ENCODE peak calls at places on chromosomes 5 and 9, in eight cellular contexts. One of them, this sample, is unnamed.

GRCh38 chr5:6719417-6719816 is 6.2 kb downstream of the TENT4A start:
- DNase-seq in cardiac fibroblast: no peak
- DNase-seq in astrocyte of the spinal cord: no peak
- DNase-seq in fibroblast of pulmonary artery: no peak
- DNase-seq in upper lobe of right lung: no peak
- DNase-seq in Caco-2: no peak
- DNase-seq in neural progenitor cell: no peak
- DNase-seq in A549: no peak
- DNase-seq in this sample: no peak

GRCh38 chr9:84111726-84112125 is 131.1 kb downstream of the RMI1 start:
- DNase-seq in fibroblast of pulmonary artery: peak
- DNase-seq in neural progenitor cell: no peak
- DNase-seq in A549: no peak
- DNase-seq in Caco-2: no peak
- DNase-seq in cardiac fibroblast: peak
- DNase-seq in astrocyte of the spinal cord: peak
- DNase-seq in upper lobe of right lung: no peak
- DNase-seq in this sample: peak

GRCh38 chr5:57741326-57741725 is 258.7 kb upstream of the ACTBL2 start:
- DNase-seq in neural progenitor cell: no peak
- DNase-seq in astrocyte of the spinal cord: no peak
- DNase-seq in A549: no peak
- DNase-seq in Caco-2: no peak
- DNase-seq in upper lobe of right lung: no peak
- DNase-seq in cardiac fibroblast: no peak
- DNase-seq in fibroblast of pulmonary artery: no peak
- DNase-seq in this sample: no peak

GRCh38 chr5:62790348-62790747 is 211.7 kb downstream of the LRRC70 start:
- DNase-seq in cardiac fibroblast: peak
- DNase-seq in Caco-2: no peak
- DNase-seq in A549: no peak
- DNase-seq in fibroblast of pulmonary artery: peak
- DNase-seq in astrocyte of the spinal cord: no peak
- DNase-seq in upper lobe of right lung: no peak
- DNase-seq in neural progenitor cell: no peak
- DNase-seq in this sample: no peak

GRCh38 chr9:33452828-33453271 is 5.5 kb upstream of the AQP3 start:
- DNase-seq in Caco-2: peak
- DNase-seq in A549: peak
- DNase-seq in upper lobe of right lung: peak
- DNase-seq in neural progenitor cell: peak
- DNase-seq in astrocyte of the spinal cord: peak
- DNase-seq in cardiac fibroblast: peak
- DNase-seq in fibroblast of pulmonary artery: peak
- DNase-seq in this sample: peak

GRCh38 chr5:10469253-10470030 is 27.8 kb downstream of the ROPN1L start:
- DNase-seq in astrocyte of the spinal cord: peak
- DNase-seq in A549: no peak
- DNase-seq in upper lobe of right lung: no peak
- DNase-seq in neural progenitor cell: no peak
- DNase-seq in Caco-2: no peak
- DNase-seq in fibroblast of pulmonary artery: no peak
- DNase-seq in cardiac fibroblast: peak
- DNase-seq in this sample: peak

GRCh38 chr9:93653762-93654161 is 77.4 kb downstream of the PHF2 start:
- DNase-seq in Caco-2: no peak
- DNase-seq in neural progenitor cell: no peak
- DNase-seq in astrocyte of the spinal cord: no peak
- DNase-seq in fibroblast of pulmonary artery: no peak
- DNase-seq in cardiac fibroblast: no peak
- DNase-seq in upper lobe of right lung: peak
- DNase-seq in A549: no peak
- DNase-seq in this sample: no peak

GRCh38 chr9:4114569-4115505 is 185.0 kb downstream of the GLIS3 start:
- DNase-seq in upper lobe of right lung: no peak
- DNase-seq in cardiac fibroblast: peak
- DNase-seq in fibroblast of pulmonary artery: peak
- DNase-seq in A549: no peak
- DNase-seq in neural progenitor cell: no peak
- DNase-seq in astrocyte of the spinal cord: peak
- DNase-seq in Caco-2: no peak
- DNase-seq in this sample: no peak

GRCh38 chr5:175821790-175822211 is 49.6 kb upstream of the CPLX2 start:
- DNase-seq in A549: peak
- DNase-seq in Caco-2: no peak
- DNase-seq in fibroblast of pulmonary artery: no peak
- DNase-seq in neural progenitor cell: no peak
- DNase-seq in astrocyte of the spinal cord: no peak
- DNase-seq in upper lobe of right lung: no peak
- DNase-seq in cardiac fibroblast: peak
- DNase-seq in this sample: no peak

GRCh38 chr9:31445960-31446359 is 938.5 kb upstream of the ACO1 start:
- DNase-seq in fibroblast of pulmonary artery: no peak
- DNase-seq in neural progenitor cell: no peak
- DNase-seq in A549: no peak
- DNase-seq in upper lobe of right lung: no peak
- DNase-seq in astrocyte of the spinal cord: no peak
- DNase-seq in cardiac fibroblast: no peak
- DNase-seq in Caco-2: no peak
- DNase-seq in this sample: no peak

GRCh38 chr5:22970956-22971618 is 117.9 kb upstream of the CDH12 start:
- DNase-seq in Caco-2: no peak
- DNase-seq in A549: no peak
- DNase-seq in fibroblast of pulmonary artery: no peak
- DNase-seq in upper lobe of right lung: no peak
- DNase-seq in neural progenitor cell: no peak
- DNase-seq in cardiac fibroblast: no peak
- DNase-seq in astrocyte of the spinal cord: no peak
- DNase-seq in this sample: no peak

GRCh38 chr9:116411506-116411905 is 257.9 kb downstream of the PAPPA start:
- DNase-seq in fibroblast of pulmonary artery: no peak
- DNase-seq in cardiac fibroblast: no peak
- DNase-seq in astrocyte of the spinal cord: no peak
- DNase-seq in A549: no peak
- DNase-seq in neural progenitor cell: no peak
- DNase-seq in upper lobe of right lung: no peak
- DNase-seq in Caco-2: no peak
- DNase-seq in this sample: no peak

GRCh38 chr9:101432171-101432570 is 3.4 kb downstream of the ALDOB start:
- DNase-seq in cardiac fibroblast: no peak
- DNase-seq in A549: no peak
- DNase-seq in fibroblast of pulmonary artery: no peak
- DNase-seq in astrocyte of the spinal cord: no peak
- DNase-seq in upper lobe of right lung: no peak
- DNase-seq in Caco-2: no peak
- DNase-seq in neural progenitor cell: no peak
- DNase-seq in this sample: no peak

GRCh38 chr9:137761032-137761431 is 116.5 kb upstream of the CACNA1B start:
- DNase-seq in A549: no peak
- DNase-seq in fibroblast of pulmonary artery: no peak
- DNase-seq in upper lobe of right lung: no peak
- DNase-seq in cardiac fibroblast: no peak
- DNase-seq in Caco-2: no peak
- DNase-seq in astrocyte of the spinal cord: no peak
- DNase-seq in neural progenitor cell: no peak
- DNase-seq in this sample: no peak

GRCh38 chr9:93024986-93025630 is 33.4 kb upstream of the SUSD3 start:
- DNase-seq in cardiac fibroblast: no peak
- DNase-seq in neural progenitor cell: no peak
- DNase-seq in upper lobe of right lung: no peak
- DNase-seq in A549: no peak
- DNase-seq in fibroblast of pulmonary artery: no peak
- DNase-seq in astrocyte of the spinal cord: no peak
- DNase-seq in Caco-2: no peak
- DNase-seq in this sample: no peak

GRCh38 chr9:106110483-106110882 is 416.1 kb downstream of the TMEM38B start:
- DNase-seq in astrocyte of the spinal cord: no peak
- DNase-seq in neural progenitor cell: no peak
- DNase-seq in Caco-2: no peak
- DNase-seq in A549: no peak
- DNase-seq in cardiac fibroblast: no peak
- DNase-seq in upper lobe of right lung: no peak
- DNase-seq in fibroblast of pulmonary artery: no peak
- DNase-seq in this sample: no peak

GRCh38 chr5:115389799-115390382 is 93.4 kb upstream of the CCDC112 start:
- DNase-seq in upper lobe of right lung: peak
- DNase-seq in neural progenitor cell: no peak
- DNase-seq in cardiac fibroblast: no peak
- DNase-seq in fibroblast of pulmonary artery: no peak
- DNase-seq in astrocyte of the spinal cord: no peak
- DNase-seq in A549: no peak
- DNase-seq in Caco-2: no peak
- DNase-seq in this sample: no peak

GRCh38 chr5:180868960-180869359 is 7.9 kb upstream of the ZFP62 start:
- DNase-seq in upper lobe of right lung: peak
- DNase-seq in cardiac fibroblast: peak
- DNase-seq in neural progenitor cell: peak
- DNase-seq in astrocyte of the spinal cord: peak
- DNase-seq in A549: peak
- DNase-seq in fibroblast of pulmonary artery: peak
- DNase-seq in Caco-2: peak
- DNase-seq in this sample: peak

GRCh38 chr5:58012801-58013315 is 447.0 kb downstream of the PLK2 start:
- DNase-seq in neural progenitor cell: no peak
- DNase-seq in upper lobe of right lung: no peak
- DNase-seq in astrocyte of the spinal cord: no peak
- DNase-seq in A549: no peak
- DNase-seq in fibroblast of pulmonary artery: no peak
- DNase-seq in cardiac fibroblast: no peak
- DNase-seq in Caco-2: no peak
- DNase-seq in this sample: no peak

GRCh38 chr5:100758306-100758705 is 144.8 kb downstream of the ST8SIA4 start:
- DNase-seq in upper lobe of right lung: no peak
- DNase-seq in astrocyte of the spinal cord: peak
- DNase-seq in A549: no peak
- DNase-seq in fibroblast of pulmonary artery: no peak
- DNase-seq in Caco-2: no peak
- DNase-seq in cardiac fibroblast: no peak
- DNase-seq in neural progenitor cell: no peak
- DNase-seq in this sample: no peak

GRCh38 chr9:2583308-2584013 is 38.1 kb upstream of the VLDLR start:
- DNase-seq in A549: no peak
- DNase-seq in cardiac fibroblast: no peak
- DNase-seq in astrocyte of the spinal cord: no peak
- DNase-seq in upper lobe of right lung: peak
- DNase-seq in fibroblast of pulmonary artery: no peak
- DNase-seq in neural progenitor cell: no peak
- DNase-seq in Caco-2: no peak
- DNase-seq in this sample: no peak

GRCh38 chr5:132275367-132276220 is 18.1 kb downstream of the PDLIM4 start:
- DNase-seq in upper lobe of right lung: no peak
- DNase-seq in neural progenitor cell: no peak
- DNase-seq in Caco-2: no peak
- DNase-seq in cardiac fibroblast: no peak
- DNase-seq in A549: no peak
- DNase-seq in astrocyte of the spinal cord: no peak
- DNase-seq in fibroblast of pulmonary artery: no peak
- DNase-seq in this sample: no peak

GRCh38 chr5:160929906-160930305 is 77.9 kb upstream of the ATP10B start:
- DNase-seq in fibroblast of pulmonary artery: no peak
- DNase-seq in upper lobe of right lung: no peak
- DNase-seq in neural progenitor cell: no peak
- DNase-seq in Caco-2: no peak
- DNase-seq in astrocyte of the spinal cord: no peak
- DNase-seq in A549: no peak
- DNase-seq in cardiac fibroblast: no peak
- DNase-seq in this sample: no peak

DNA sequence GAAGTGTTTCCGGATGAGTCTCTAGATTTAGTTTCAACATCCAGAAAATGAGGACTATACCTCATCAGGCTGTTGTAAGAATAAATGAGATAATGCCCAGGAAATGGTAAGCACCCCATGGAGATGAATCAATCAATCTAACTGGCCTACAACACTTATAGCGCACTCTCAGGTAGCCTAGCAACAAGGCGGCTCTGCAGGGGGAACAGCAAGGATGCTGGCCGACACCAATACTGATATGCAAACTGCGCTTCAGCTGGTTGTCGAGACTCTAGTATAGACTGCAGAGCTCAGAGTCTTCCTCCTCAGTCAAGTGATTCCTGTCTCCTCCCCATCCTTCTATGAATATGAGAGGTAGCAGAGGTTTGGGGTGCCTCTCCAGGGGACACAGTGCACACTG is 218.8 kb upstream of the WWC1 start:
- DNase-seq in neural progenitor cell: no peak
- DNase-seq in upper lobe of right lung: no peak
- DNase-seq in A549: no peak
- DNase-seq in fibroblast of pulmonary artery: no peak
- DNase-seq in cardiac fibroblast: no peak
- DNase-seq in astrocyte of the spinal cord: no peak
- DNase-seq in Caco-2: no peak
- DNase-seq in this sample: no peak
- H3K4me3 ChIP-seq in neural progenitor cell: no peak
- H3K4me3 ChIP-seq in upper lobe of right lung: no peak
- H3K4me3 ChIP-seq in A549: no peak
- H3K4me3 ChIP-seq in fibroblast of pulmonary artery: no peak
- H3K4me3 ChIP-seq in cardiac fibroblast: no peak
- H3K4me3 ChIP-seq in astrocyte of the spinal cord: no peak
- H3K4me3 ChIP-seq in Caco-2: no peak
- H3K4me3 ChIP-seq in this sample: no peak

GRCh38 chr9:119289740-119290139 is 79.5 kb downstream of the BRINP1 start:
- DNase-seq in A549: peak
- DNase-seq in neural progenitor cell: peak
- DNase-seq in upper lobe of right lung: no peak
- DNase-seq in astrocyte of the spinal cord: peak
- DNase-seq in cardiac fibroblast: peak
- DNase-seq in Caco-2: peak
- DNase-seq in fibroblast of pulmonary artery: peak
- DNase-seq in this sample: no peak
- TF ChIP-seq CTCF in A549: peak
- TF ChIP-seq CTCF in neural progenitor cell: peak
- TF ChIP-seq CTCF in upper lobe of right lung: peak
- TF ChIP-seq CTCF in astrocyte of the spinal cord: peak
- TF ChIP-seq CTCF in cardiac fibroblast: peak
- TF ChIP-seq CTCF in Caco-2: peak
- TF ChIP-seq CTCF in fibroblast of pulmonary artery: peak
- TF ChIP-seq CTCF in this sample: peak

DNA sequence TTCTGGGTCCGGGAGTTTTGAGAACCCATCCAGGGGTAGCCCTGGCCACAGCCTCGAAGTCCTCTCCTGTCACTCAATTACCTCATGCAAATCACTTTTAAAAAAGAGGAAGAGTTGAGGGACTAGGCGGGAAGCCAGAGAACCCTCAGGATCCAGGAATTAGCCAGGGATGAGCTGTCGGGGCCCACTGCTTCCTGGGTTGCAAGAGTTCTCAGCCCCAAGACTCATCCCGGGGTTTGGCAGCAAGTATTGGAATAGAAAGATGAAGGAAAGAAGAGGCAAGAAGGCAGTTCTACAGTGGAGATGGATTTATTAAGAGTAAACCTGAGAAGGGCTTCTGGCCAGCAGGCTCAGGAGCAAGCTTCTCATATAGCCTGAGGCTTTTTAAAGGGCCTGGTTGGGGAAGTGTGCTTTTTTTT is 25.6 kb downstream of the C9orf50 start:
- DNase-seq in A549: no peak
- DNase-seq in neural progenitor cell: no peak
- DNase-seq in fibroblast of pulmonary artery: no peak
- DNase-seq in upper lobe of right lung: no peak
- DNase-seq in astrocyte of the spinal cord: peak
- DNase-seq in Caco-2: no peak
- DNase-seq in cardiac fibroblast: peak
- DNase-seq in this sample: peak
- H3K4me3 ChIP-seq in A549: no peak
- H3K4me3 ChIP-seq in neural progenitor cell: no peak
- H3K4me3 ChIP-seq in fibroblast of pulmonary artery: no peak
- H3K4me3 ChIP-seq in upper lobe of right lung: no peak
- H3K4me3 ChIP-seq in astrocyte of the spinal cord: no peak
- H3K4me3 ChIP-seq in Caco-2: no peak
- H3K4me3 ChIP-seq in cardiac fibroblast: no peak
- H3K4me3 ChIP-seq in this sample: no peak

GRCh38 chr5:95403996-95404395 is 12.8 kb downstream of the FAM81B start:
- DNase-seq in cardiac fibroblast: peak
- DNase-seq in Caco-2: no peak
- DNase-seq in A549: no peak
- DNase-seq in upper lobe of right lung: no peak
- DNase-seq in neural progenitor cell: no peak
- DNase-seq in fibroblast of pulmonary artery: no peak
- DNase-seq in astrocyte of the spinal cord: no peak
- DNase-seq in this sample: no peak
- TF ChIP-seq CTCF in cardiac fibroblast: peak
- TF ChIP-seq CTCF in Caco-2: no peak
- TF ChIP-seq CTCF in A549: no peak
- TF ChIP-seq CTCF in upper lobe of right lung: no peak
- TF ChIP-seq CTCF in neural progenitor cell: no peak
- TF ChIP-seq CTCF in fibroblast of pulmonary artery: no peak
- TF ChIP-seq CTCF in astrocyte of the spinal cord: no peak
- TF ChIP-seq CTCF in this sample: no peak